ENCODE peak calls at places on chromosomes 1 and 21, in seven cellular contexts. One of them, this sample, is unnamed.

GRCh38 chr1:24708938-24709337 is 36.3 kb upstream of the CLIC4 start:
- DNase-seq in CD8-positive, alpha-beta T cell: no peak
- DNase-seq in astrocyte of the hippocampus: no peak
- DNase-seq in LHCN-M2: no peak
- DNase-seq in GM04504: no peak
- DNase-seq in HFF-Myc: no peak
- DNase-seq in ELF-1: no peak
- DNase-seq in this sample: peak; percentile 39

GRCh38 chr1:12405325-12406217 is 175.7 kb downstream of the VPS13D start:
- DNase-seq in CD8-positive, alpha-beta T cell: no peak
- DNase-seq in astrocyte of the hippocampus: peak; percentile 36
- DNase-seq in LHCN-M2: no peak
- DNase-seq in GM04504: no peak
- DNase-seq in HFF-Myc: no peak
- DNase-seq in ELF-1: no peak
- DNase-seq in this sample: peak; percentile 38

GRCh38 chr1:158003409-158003805 is 10.0 kb downstream of the KIRREL1 start:
- DNase-seq in CD8-positive, alpha-beta T cell: no peak
- DNase-seq in astrocyte of the hippocampus: peak; percentile 69
- DNase-seq in LHCN-M2: peak; percentile 35
- DNase-seq in GM04504: no peak
- DNase-seq in HFF-Myc: no peak
- DNase-seq in ELF-1: no peak
- DNase-seq in this sample: peak; percentile 90

GRCh38 chr1:201006450-201006849 is 17.1 kb downstream of the KIF21B start:
- DNase-seq in CD8-positive, alpha-beta T cell: no peak
- DNase-seq in astrocyte of the hippocampus: no peak
- DNase-seq in LHCN-M2: peak; percentile 13
- DNase-seq in GM04504: no peak
- DNase-seq in HFF-Myc: no peak
- DNase-seq in ELF-1: no peak
- DNase-seq in this sample: peak; percentile 23

GRCh38 chr1:243313635-243314536 is 58.0 kb downstream of the SDCCAG8 start:
- DNase-seq in CD8-positive, alpha-beta T cell: no peak
- DNase-seq in astrocyte of the hippocampus: no peak
- DNase-seq in LHCN-M2: no peak
- DNase-seq in GM04504: no peak
- DNase-seq in HFF-Myc: no peak
- DNase-seq in ELF-1: no peak
- DNase-seq in this sample: no peak

GRCh38 chr1:28028873-28029654 is 59.3 kb downstream of the EYA3 start:
- DNase-seq in CD8-positive, alpha-beta T cell: no peak
- DNase-seq in astrocyte of the hippocampus: no peak
- DNase-seq in LHCN-M2: no peak
- DNase-seq in GM04504: no peak
- DNase-seq in HFF-Myc: no peak
- DNase-seq in ELF-1: no peak
- DNase-seq in this sample: no peak

GRCh38 chr1:53292690-53293089 is 35.2 kb downstream of the LRP8 start:
- DNase-seq in CD8-positive, alpha-beta T cell: no peak
- DNase-seq in astrocyte of the hippocampus: no peak
- DNase-seq in LHCN-M2: no peak
- DNase-seq in GM04504: no peak
- DNase-seq in HFF-Myc: no peak
- DNase-seq in ELF-1: no peak
- DNase-seq in this sample: no peak

GRCh38 chr1:167512262-167512661 is 6.1 kb downstream of the CD247 start:
- DNase-seq in CD8-positive, alpha-beta T cell: no peak
- DNase-seq in astrocyte of the hippocampus: no peak
- DNase-seq in LHCN-M2: no peak
- DNase-seq in GM04504: no peak
- DNase-seq in HFF-Myc: no peak
- DNase-seq in ELF-1: no peak
- DNase-seq in this sample: no peak

GRCh38 chr1:12121212-12122000 is 45.4 kb upstream of the TNFRSF1B start:
- DNase-seq in CD8-positive, alpha-beta T cell: peak; percentile 30
- DNase-seq in astrocyte of the hippocampus: peak; percentile 84
- DNase-seq in LHCN-M2: peak; percentile 48
- DNase-seq in GM04504: peak; percentile 77
- DNase-seq in HFF-Myc: no peak
- DNase-seq in ELF-1: no peak
- DNase-seq in this sample: peak; percentile 18

GRCh38 chr1:7589080-7589735 is 181.9 kb upstream of the VAMP3 start:
- DNase-seq in CD8-positive, alpha-beta T cell: no peak
- DNase-seq in astrocyte of the hippocampus: no peak
- DNase-seq in LHCN-M2: no peak
- DNase-seq in GM04504: no peak
- DNase-seq in HFF-Myc: no peak
- DNase-seq in ELF-1: no peak
- DNase-seq in this sample: no peak

GRCh38 chr1:230125633-230126528 is 58.8 kb downstream of the GALNT2 start:
- DNase-seq in CD8-positive, alpha-beta T cell: no peak
- DNase-seq in astrocyte of the hippocampus: no peak
- DNase-seq in LHCN-M2: no peak
- DNase-seq in GM04504: no peak
- DNase-seq in HFF-Myc: no peak
- DNase-seq in ELF-1: no peak
- DNase-seq in this sample: peak; percentile 19

GRCh38 chr1:38783659-38784229 is 75.8 kb downstream of the RRAGC start:
- DNase-seq in CD8-positive, alpha-beta T cell: no peak
- DNase-seq in astrocyte of the hippocampus: peak; percentile 12
- DNase-seq in LHCN-M2: no peak
- DNase-seq in GM04504: no peak
- DNase-seq in HFF-Myc: no peak
- DNase-seq in ELF-1: peak; percentile 61
- DNase-seq in this sample: no peak

GRCh38 chr1:185412385-185413074 is 95.5 kb upstream of the IVNS1ABP start:
- DNase-seq in CD8-positive, alpha-beta T cell: no peak
- DNase-seq in astrocyte of the hippocampus: no peak
- DNase-seq in LHCN-M2: no peak
- DNase-seq in GM04504: no peak
- DNase-seq in HFF-Myc: no peak
- DNase-seq in ELF-1: no peak
- DNase-seq in this sample: no peak

GRCh38 chr21:45963225-45963555 is 18.4 kb upstream of the COL6A1 start:
- DNase-seq in CD8-positive, alpha-beta T cell: no peak
- DNase-seq in astrocyte of the hippocampus: no peak
- DNase-seq in LHCN-M2: no peak
- DNase-seq in GM04504: no peak
- DNase-seq in HFF-Myc: no peak
- DNase-seq in ELF-1: no peak
- DNase-seq in this sample: no peak

GRCh38 chr1:241696172-241696814 is 44.2 kb downstream of the WDR64 start:
- DNase-seq in CD8-positive, alpha-beta T cell: no peak
- DNase-seq in astrocyte of the hippocampus: no peak
- DNase-seq in LHCN-M2: no peak
- DNase-seq in GM04504: no peak
- DNase-seq in HFF-Myc: no peak
- DNase-seq in ELF-1: no peak
- DNase-seq in this sample: no peak

GRCh38 chr1:6116137-6116536 is 64.0 kb downstream of the CHD5 start:
- DNase-seq in CD8-positive, alpha-beta T cell: no peak
- DNase-seq in astrocyte of the hippocampus: peak; percentile 35
- DNase-seq in LHCN-M2: peak; percentile 59
- DNase-seq in GM04504: no peak
- DNase-seq in HFF-Myc: no peak
- DNase-seq in ELF-1: no peak
- DNase-seq in this sample: no peak

GRCh38 chr1:40315795-40316594 is 1.1 kb downstream of the COL9A2 start:
- DNase-seq in CD8-positive, alpha-beta T cell: peak; percentile 26
- DNase-seq in astrocyte of the hippocampus: peak; percentile 53
- DNase-seq in LHCN-M2: no peak
- DNase-seq in GM04504: no peak
- DNase-seq in HFF-Myc: no peak
- DNase-seq in ELF-1: peak; percentile 63
- DNase-seq in this sample: peak; percentile 21

GRCh38 chr1:233514946-233515391 is 98.9 kb upstream of the KCNK1 start:
- DNase-seq in CD8-positive, alpha-beta T cell: no peak
- DNase-seq in astrocyte of the hippocampus: no peak
- DNase-seq in LHCN-M2: no peak
- DNase-seq in GM04504: no peak
- DNase-seq in HFF-Myc: no peak
- DNase-seq in ELF-1: no peak
- DNase-seq in this sample: no peak

GRCh38 chr1:52707927-52708655 is 9.9 kb upstream of the COA7 start:
- DNase-seq in CD8-positive, alpha-beta T cell: no peak
- DNase-seq in astrocyte of the hippocampus: peak; percentile 81
- DNase-seq in LHCN-M2: peak; percentile 73
- DNase-seq in GM04504: peak; percentile 47
- DNase-seq in HFF-Myc: no peak
- DNase-seq in ELF-1: peak; percentile 62
- DNase-seq in this sample: peak; percentile 55

GRCh38 chr1:202076050-202076511 is 46.6 kb upstream of the GPR37L1 start:
- DNase-seq in CD8-positive, alpha-beta T cell: no peak
- DNase-seq in astrocyte of the hippocampus: no peak
- DNase-seq in LHCN-M2: no peak
- DNase-seq in GM04504: no peak
- DNase-seq in HFF-Myc: no peak
- DNase-seq in ELF-1: peak; percentile 74
- DNase-seq in this sample: no peak